ENCODE peak calls at places on chromosomes 13 and 19, in seven cellular contexts. K is astrocyte of the cerebellum, D is neural progenitor cell, G is fibroblast of lung, I is left lung, O is pancreas, M is kidney epithelial cell. E is an unnamed sample.

GRCh38 chr13:110265341-110265681 is 41.6 kb downstream of the COL4A1 start:
- DNase-seq in O (no peak), D (peak), G (no peak), M (no peak), I (no peak), K (no peak), E (no peak)

GRCh38 chr13:32811297-32811800 is 204.9 kb upstream of the KL start:
- DNase-seq in O (no peak), I (no peak), D (peak), K (no peak), G (no peak), M (no peak), E (peak)

GRCh38 chr19:22610121-22610520 is 24.0 kb upstream of the ZNF492 start:
- DNase-seq in D (no peak), I (no peak), G (no peak), K (no peak), O (no peak), M (no peak), E (no peak)

GRCh38 chr13:100209857-100210580 is 121.1 kb downstream of the PCCA start:
- DNase-seq in K (peak), G (peak), D (no peak), I (no peak), O (no peak), M (no peak), E (no peak)

GRCh38 chr19:17830567-17831418 is 9.5 kb upstream of the INSL3 start:
- DNase-seq in M (peak), D (peak), O (peak), I (peak), K (no peak), G (peak), E (no peak)

GRCh38 chr19:4295972-4296771 is 6.0 kb downstream of the TMIGD2 start:
- DNase-seq in K (no peak), G (peak), D (no peak), I (no peak), M (no peak), O (no peak), E (no peak)

GRCh38 chr19:12790628-12791344 is 500 bp upstream of the JUNB start:
- DNase-seq in I (no peak), K (no peak), O (no peak), D (peak), G (no peak), M (no peak), E (no peak)

GRCh38 chr13:67175836-67176235 is 54.3 kb downstream of the PCDH9 start:
- DNase-seq in K (no peak), G (no peak), O (no peak), D (no peak), M (no peak), I (no peak), E (no peak)

GRCh38 chr13:112994781-112995355 is 25.9 kb downstream of the MCF2L start:
- DNase-seq in M (no peak), D (no peak), I (no peak), G (no peak), K (no peak), O (no peak), E (no peak)

GRCh38 chr13:36847541-36848045 is 28.6 kb downstream of the RFXAP start:
- DNase-seq in O (no peak), D (no peak), M (no peak), I (no peak), K (no peak), G (no peak), E (no peak)

GRCh38 chr13:36850790-36851438 is 31.9 kb downstream of the RFXAP start:
- DNase-seq in O (no peak), G (no peak), K (no peak), M (no peak), I (no peak), D (peak), E (no peak)

DNA sequence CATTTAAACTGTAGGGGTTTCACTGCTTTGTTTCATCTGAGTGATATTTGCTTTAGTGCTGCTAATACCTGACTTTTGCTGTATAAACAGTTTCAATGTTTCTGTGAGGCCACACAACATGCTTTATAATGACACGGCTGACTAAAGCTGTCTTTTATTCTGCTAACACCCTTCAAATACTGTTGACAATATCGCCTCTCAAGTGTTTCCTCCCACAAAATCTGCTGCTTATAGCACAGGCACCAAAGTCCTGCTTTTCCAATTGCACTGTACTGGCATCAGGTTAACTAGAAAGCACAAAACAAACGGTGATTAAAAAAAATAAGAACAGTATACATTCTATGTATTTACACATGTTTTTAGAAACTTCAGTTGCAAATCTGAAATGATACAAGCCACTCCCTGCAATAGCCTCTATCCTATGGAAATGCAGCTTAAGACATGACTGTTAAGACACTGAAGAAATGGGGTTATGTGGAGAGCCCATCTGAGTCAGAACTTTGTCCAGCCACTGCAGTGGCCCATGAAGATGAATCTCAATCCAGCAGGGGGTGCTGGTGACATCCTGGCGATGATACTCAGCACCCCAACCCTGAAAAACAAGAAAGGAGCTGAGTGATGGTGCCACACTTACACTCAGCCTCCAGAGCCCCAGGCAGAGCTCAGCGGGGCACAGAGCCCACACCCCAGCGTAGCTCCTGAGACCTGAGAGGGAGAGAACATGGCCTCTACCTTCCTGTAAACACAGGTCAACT is 29.4 kb downstream of the RFXAP start:
- DNase-seq in G (no peak), O (no peak), D (peak), K (no peak), I (no peak), M (no peak), E (no peak)
- TF ChIP-seq CTCF in G (no peak), O (no peak), D (peak), K (peak), I (no peak), M (no peak), E (peak)

GRCh38 chr13:102484329-102484728 is 82.5 kb upstream of the FGF14 start:
- DNase-seq in G (peak), D (peak), O (no peak), K (no peak), M (no peak), I (no peak), E (no peak)

GRCh38 chr13:102487330-102487729 is 85.5 kb upstream of the FGF14 start:
- DNase-seq in M (no peak), G (no peak), O (no peak), I (no peak), K (no peak), D (no peak), E (no peak)
- H3K4me3 ChIP-seq in M (no peak), G (no peak), O (no peak), I (no peak), K (no peak), D (no peak), E (no peak)

GRCh38 chr19:37991176-37991835 is 84.3 kb downstream of the SIPA1L3 start:
- DNase-seq in G (no peak), O (no peak), I (no peak), M (no peak), K (no peak), D (no peak), E (no peak)

GRCh38 chr19:37988758-37989635 is 82.0 kb downstream of the SIPA1L3 start:
- DNase-seq in M (no peak), K (no peak), O (no peak), D (peak), G (no peak), I (no peak), E (no peak)

GRCh38 chr19:37989855-37990254 is 82.8 kb downstream of the SIPA1L3 start:
- DNase-seq in O (no peak), I (no peak), D (peak), M (no peak), K (no peak), G (no peak), E (no peak)

GRCh38 chr19:37991841-37992248 is 84.8 kb downstream of the SIPA1L3 start:
- DNase-seq in K (no peak), I (no peak), M (no peak), D (no peak), O (no peak), G (no peak), E (no peak)

DNA sequence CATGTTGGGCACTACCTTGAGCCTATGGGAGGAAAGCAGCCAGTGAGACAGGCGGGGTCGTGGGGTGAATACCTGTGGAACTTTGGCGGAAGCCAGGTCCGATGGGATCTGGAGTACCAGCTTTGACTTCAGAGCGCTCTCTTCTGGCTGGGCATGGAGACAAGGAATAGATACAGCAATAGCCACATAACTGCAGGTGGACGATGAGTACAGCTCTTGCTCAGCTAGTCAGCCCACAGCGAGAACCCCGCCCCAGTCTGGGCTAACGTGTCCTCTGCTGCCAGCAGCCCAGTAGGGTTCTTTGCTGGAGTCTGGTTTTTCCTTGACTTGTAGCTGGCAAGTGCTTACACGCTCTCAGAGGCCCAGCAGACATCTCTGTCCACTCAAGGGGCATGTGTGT is 83.4 kb downstream of the SIPA1L3 start:
- DNase-seq in I (peak), K (no peak), M (no peak), G (no peak), O (no peak), D (no peak), E (no peak)
- TF ChIP-seq CTCF in I (no peak), K (no peak), M (no peak), G (no peak), O (no peak), D (no peak), E (no peak)

GRCh38 chr19:1839658-1840540 is 8.4 kb downstream of the REXO1 start:
- DNase-seq in M (no peak), I (no peak), O (peak), D (no peak), K (no peak), G (no peak), E (no peak)

GRCh38 chr19:1843646-1844394 is 4.5 kb downstream of the REXO1 start:
- DNase-seq in I (no peak), D (peak), M (no peak), K (no peak), G (no peak), O (peak), E (no peak)

GRCh38 chr19:1840541-1841115 is 7.7 kb downstream of the REXO1 start:
- DNase-seq in I (no peak), G (no peak), O (peak), K (no peak), M (no peak), D (peak), E (no peak)

GRCh38 chr19:1843116-1843515 is 5.2 kb downstream of the REXO1 start:
- DNase-seq in O (peak), K (no peak), I (no peak), D (no peak), G (no peak), M (no peak), E (no peak)

DNA sequence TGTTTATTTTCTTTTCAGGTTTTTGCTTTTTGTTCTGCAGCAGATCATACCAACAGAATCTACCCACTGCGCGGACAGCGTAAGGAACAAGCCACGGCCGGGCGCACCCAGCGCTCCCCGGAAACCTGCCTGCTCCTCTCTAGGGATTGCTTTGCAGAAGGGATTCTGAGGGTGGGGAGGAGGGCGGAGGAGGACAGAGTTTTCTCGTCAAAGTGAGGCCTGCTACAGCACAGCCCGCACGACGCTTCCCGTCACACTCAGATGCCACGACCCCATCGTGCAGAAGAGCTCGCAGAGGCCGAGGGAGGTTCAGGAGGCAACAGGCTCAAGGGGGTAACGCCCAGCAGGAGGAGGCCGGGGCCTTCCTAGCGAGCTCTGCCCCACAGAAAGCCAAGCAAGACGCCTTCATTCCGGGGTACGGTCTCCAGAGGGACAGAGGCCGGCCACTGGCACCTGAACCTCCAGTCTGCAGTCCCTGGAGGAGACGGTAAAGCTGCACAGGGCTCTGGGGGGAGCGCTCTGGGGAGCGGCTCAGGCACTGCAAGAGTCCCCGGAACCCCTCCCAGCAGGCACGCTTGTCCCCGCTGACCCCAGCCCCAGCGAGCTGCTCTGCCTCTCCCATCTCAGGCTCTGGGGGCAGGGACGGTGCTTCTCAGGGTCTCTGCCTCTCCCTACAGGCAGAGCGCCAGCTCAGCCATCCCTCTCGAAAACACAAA is 6.9 kb downstream of the REXO1 start:
- DNase-seq in G (no peak), M (no peak), K (no peak), O (peak), I (no peak), D (no peak), E (no peak)
- H3K4me3 ChIP-seq in G (no peak), M (no peak), K (no peak), O (no peak), I (peak), D (no peak), E (no peak)

GRCh38 chr19:16530540-16531379 is 11.5 kb downstream of the CHERP start:
- DNase-seq in G (no peak), M (no peak), I (no peak), O (no peak), D (no peak), K (no peak), E (no peak)

GRCh38 chr19:16525751-16526481 is 16.3 kb downstream of the CHERP start:
- DNase-seq in O (no peak), K (no peak), M (no peak), G (no peak), D (no peak), I (no peak), E (no peak)

GRCh38 chr19:16527334-16527935 is 14.8 kb downstream of the CHERP start:
- DNase-seq in M (no peak), D (no peak), O (no peak), K (no peak), G (no peak), I (no peak), E (no peak)

GRCh38 chr19:16529466-16530144 is 12.6 kb downstream of the CHERP start:
- DNase-seq in K (no peak), D (no peak), G (no peak), O (no peak), I (no peak), M (no peak), E (no peak)

GRCh38 chr19:16527971-16528521 is 14.2 kb downstream of the CHERP start:
- DNase-seq in O (no peak), G (peak), D (peak), I (no peak), M (no peak), K (no peak), E (no peak)
- TF ChIP-seq CTCF in O (no peak), G (peak), D (peak), I (no peak), M (peak), K (peak), E (peak)

GRCh38 chr19:10352764-10353671 is 13.6 kb upstream of the ICAM3 start:
- DNase-seq in I (no peak), M (no peak), G (peak), D (peak), O (peak), K (no peak), E (no peak)
- H3K4me3 ChIP-seq in I (no peak), M (no peak), G (no peak), D (peak), O (no peak), K (no peak), E (no peak)

GRCh38 chr19:14350866-14351265 is 30.4 kb upstream of the ADGRE5 start:
- DNase-seq in G (no peak), M (no peak), D (no peak), O (no peak), K (no peak), I (no peak), E (no peak)
- TF ChIP-seq CTCF in G (no peak), M (no peak), D (no peak), O (no peak), K (no peak), I (no peak), E (no peak)